ENCODE peak calls at places on chromosomes 2 and 18, in four cellular contexts. A, J, N and V are unnamed samples.

GRCh38 chr2:214297424-214297823 is 113.4 kb upstream of the VWC2L start:
- DNase-seq in A (no peak), N (no peak), J (no peak), V (no peak)

GRCh38 chr2:44178950-44179349 is 10.3 kb downstream of the PPM1B start:
- DNase-seq in A (no peak), N (no peak), J (no peak), V (no peak)

GRCh38 chr2:114610677-114611076 is 168.2 kb downstream of the DPP10 start:
- DNase-seq in A (no peak), N (no peak), J (no peak), V (no peak)

GRCh38 chr2:201704536-201704935 is 6.1 kb upstream of the MPP4 start:
- DNase-seq in A (no peak), N (no peak), J (no peak), V (no peak)

GRCh38 chr2:73685770-73686438 is 43.7 kb upstream of the NAT8 start:
- DNase-seq in A (no peak), N (peak; percentile 55), J (peak; percentile 65), V (no peak)

GRCh38 chr2:33275689-33276444 is 200.6 kb upstream of the RASGRP3 start:
- DNase-seq in A (peak; percentile 99), J (no peak), N (peak; percentile 50), V (no peak)

GRCh38 chr2:235765181-235765820 is 271.5 kb downstream of the AGAP1 start:
- DNase-seq in J (no peak), A (peak; percentile 81), N (no peak), V (no peak)

GRCh38 chr2:151823651-151824050 is 4.6 kb downstream of the ARL5A start:
- DNase-seq in A (no peak), N (no peak), J (no peak), V (no peak)

GRCh38 chr2:241882090-241882625 is 12.6 kb downstream of the RTP5 start:
- DNase-seq in J (peak; percentile 68), A (no peak), N (peak; percentile 84), V (peak; percentile 53)

GRCh38 chr2:3730646-3731045 is 27.3 kb downstream of the DCDC2C start:
- DNase-seq in N (no peak), A (peak; percentile 67), J (no peak), V (no peak)

GRCh38 chr2:112960230-112960825 is 17.5 kb upstream of the IL36G start:
- DNase-seq in J (no peak), N (no peak), A (no peak), V (no peak)
- TF ChIP-seq CTCF in J (no peak), N (no peak), A (peak; percentile 32), V (no peak)

GRCh38 chr2:99188357-99188756 is 7.4 kb downstream of the MRPL30 start:
- DNase-seq in N (no peak), A (no peak), J (no peak), V (no peak)
- H3K27ac ChIP-seq in N (no peak overlapping the region), A (no peak overlapping the region), J (no peak overlapping the region), V (no peak overlapping the region)

GRCh38 chr2:10939058-10939457 is 27.3 kb downstream of the KCNF1 start:
- DNase-seq in N (no peak), A (no peak), J (no peak), V (no peak)

GRCh38 chr2:10935953-10936942 is 24.5 kb downstream of the KCNF1 start:
- DNase-seq in N (no peak), J (no peak), A (peak; percentile 99), V (no peak)

GRCh38 chr2:10941383-10941782 is 29.6 kb downstream of the KCNF1 start:
- DNase-seq in N (no peak), A (no peak), J (no peak), V (no peak)

GRCh38 chr2:10944799-10945198 is 33.1 kb downstream of the KCNF1 start:
- DNase-seq in N (no peak), J (no peak), A (no peak), V (no peak)

DNA sequence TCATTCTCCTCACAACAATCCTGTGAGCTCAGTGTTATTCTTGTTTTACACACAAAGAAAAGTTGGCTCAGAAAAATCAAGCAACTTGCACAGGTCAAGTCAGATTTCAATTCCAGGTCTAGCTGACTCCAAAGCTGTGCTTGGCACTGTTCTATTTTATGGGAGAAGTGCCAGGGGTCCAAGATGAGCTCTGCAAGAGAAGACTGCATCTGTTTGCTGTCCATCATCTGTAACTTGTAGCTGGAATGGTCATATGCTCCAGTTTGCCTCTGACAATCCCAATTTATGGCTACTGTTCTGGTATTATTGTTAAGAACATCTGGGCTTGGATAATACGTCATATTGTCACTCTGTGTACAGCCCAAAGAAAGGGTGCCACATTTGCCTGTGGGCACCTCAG is 28.9 kb downstream of the KCNF1 start:
- DNase-seq in N (no peak), A (no peak), J (no peak), V (no peak)
- TF ChIP-seq CTCF in N (no peak), A (no peak), J (no peak), V (no peak)

GRCh38 chr2:11864724-11865123 is 118.3 kb downstream of the LPIN1 start:
- DNase-seq in J (no peak), A (no peak), N (no peak), V (peak; percentile 14)

GRCh38 chr2:11863513-11864328 is 117.3 kb downstream of the LPIN1 start:
- DNase-seq in J (peak; percentile 74), N (peak; percentile 81), A (peak; percentile 88), V (peak; percentile 83)

GRCh38 chr2:11862049-11862448 is 115.6 kb downstream of the LPIN1 start:
- DNase-seq in N (no peak), A (no peak), J (no peak), V (no peak)

GRCh38 chr2:11861044-11861443 is 114.6 kb downstream of the LPIN1 start:
- DNase-seq in A (no peak), J (no peak), N (no peak), V (no peak)

DNA sequence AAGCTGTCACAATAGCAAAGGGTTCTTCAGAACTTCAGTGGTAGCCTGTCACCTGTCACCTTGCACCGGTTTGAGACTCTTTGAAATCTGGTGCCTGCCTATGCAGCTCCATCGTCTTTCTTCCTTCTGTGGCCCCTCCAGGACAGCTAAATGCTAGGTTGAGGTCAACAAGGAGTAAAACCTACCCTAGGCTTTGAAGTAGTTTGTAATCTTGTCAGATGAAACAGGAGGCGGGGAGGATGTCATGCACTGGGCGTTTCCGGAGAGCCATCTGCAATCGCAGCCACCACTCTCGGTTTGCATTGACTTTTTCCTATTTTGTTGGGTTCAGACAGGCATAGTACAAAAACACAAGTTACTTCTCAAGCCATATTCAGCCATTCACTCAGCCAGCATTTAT is 116.7 kb downstream of the LPIN1 start:
- DNase-seq in A (no peak), N (no peak), J (no peak), V (no peak)
- H3K27ac ChIP-seq in A (no peak overlapping the region), N (no peak overlapping the region), J (no peak overlapping the region), V (no peak overlapping the region)

DNA sequence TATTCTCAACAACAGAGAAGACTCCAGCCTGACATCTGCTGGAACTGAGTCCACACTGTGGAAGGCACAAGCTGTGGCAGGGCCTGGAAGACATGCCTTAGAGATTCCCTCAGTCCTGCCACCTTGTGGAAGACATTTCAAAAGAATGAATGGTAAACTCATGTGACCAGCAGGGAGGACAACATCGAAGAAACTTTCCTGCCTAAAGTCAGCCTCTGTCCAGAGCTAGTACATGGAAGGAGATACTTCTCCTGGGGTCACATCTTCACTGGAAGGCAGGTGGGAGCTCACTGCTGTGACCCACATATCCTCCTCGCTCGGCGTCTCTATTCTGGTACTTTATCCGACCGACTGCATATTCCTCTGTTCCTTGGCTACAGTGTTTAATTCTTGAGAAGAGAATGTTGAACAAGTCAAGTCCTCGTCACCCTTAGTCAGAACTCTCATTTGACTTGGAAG is 59.5 kb downstream of the PUM2 start:
- DNase-seq in N (peak; percentile 50), A (peak; percentile 88), J (peak; percentile 40), V (peak; percentile 37)
- TF ChIP-seq CTCF in N (peak; percentile 73), A (peak; percentile 88), J (peak; percentile 54), V (peak; percentile 37)

DNA sequence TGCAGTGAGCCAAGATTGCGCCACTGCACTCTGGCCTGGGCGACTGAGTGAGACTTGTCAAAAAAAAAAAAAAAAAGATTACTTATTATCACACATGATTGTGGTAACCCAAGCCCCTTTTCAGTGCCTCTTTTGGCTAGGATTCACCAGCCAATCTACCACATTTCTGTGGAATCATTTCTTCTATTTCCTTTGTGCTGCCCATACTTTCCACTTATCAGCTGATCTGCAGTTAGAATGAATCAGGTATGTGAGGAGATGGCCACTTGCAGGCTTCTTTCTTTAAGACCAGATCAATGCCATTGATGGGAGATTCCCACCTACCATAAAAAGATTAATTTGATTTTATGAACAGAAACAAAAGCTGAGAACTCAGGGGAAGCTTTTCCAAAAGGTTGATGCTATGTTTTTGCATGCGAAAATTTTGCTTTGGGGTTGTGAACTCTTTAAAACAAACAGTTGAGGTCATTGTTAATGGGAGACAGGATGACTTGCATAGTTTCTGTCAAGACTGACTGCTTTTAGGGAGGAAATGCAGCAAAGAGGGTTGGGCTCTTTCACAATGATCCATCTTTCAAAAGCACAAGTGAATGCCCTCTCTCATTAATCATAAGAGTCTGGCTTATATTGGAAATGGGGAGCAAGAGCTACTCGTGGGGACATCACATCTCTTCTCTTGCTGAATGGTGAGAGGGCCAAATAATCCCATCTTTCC is 66.9 kb upstream of the CYP26B1 start:
- DNase-seq in J (no peak), A (peak; percentile 76), N (no peak), V (no peak)
- H3K27ac ChIP-seq in J (no peak overlapping the region), A (peak overlapping the region; percentile 89), N (no peak overlapping the region), V (no peak overlapping the region)

GRCh38 chr18:57121542-57122112 is 25.3 kb upstream of the BOD1L2 start:
- DNase-seq in J (no peak), N (no peak), A (no peak), V (no peak)
- TF ChIP-seq CTCF in J (no peak), N (no peak), A (no peak), V (no peak)

GRCh38 chr18:12645264-12645663 is 12.6 kb downstream of the SPIRE1 start:
- DNase-seq in A (no peak), J (no peak), N (no peak), V (no peak)
- H3K27ac ChIP-seq in A (no peak overlapping the region), J (no peak overlapping the region), N (no peak overlapping the region), V (peak overlapping the region; percentile 83)